ENCODE peak calls at places on chromosomes 6 and 20, in seven cellular contexts. M, J, K, P, H, I and T are unnamed samples.

GRCh38 chr6:142297996-142298753 is 3.6 kb upstream of the ADGRG6 start:
- DNase-seq in M (no peak), J (no peak), K (no peak), P (no peak), H (no peak), I (no peak), T (no peak)

GRCh38 chr20:11182715-11183114 is 508.9 kb upstream of the JAG1 start:
- DNase-seq in M (no peak), J (no peak), K (no peak), P (no peak), H (no peak), I (no peak), T (no peak)

GRCh38 chr6:38632490-38632889 is 7.2 kb downstream of the BTBD9 start:
- DNase-seq in M (no peak), J (no peak), K (no peak), P (no peak), H (no peak), I (no peak), T (no peak)

GRCh38 chr6:45378324-45378926 is 691 bp upstream of the SUPT3H start:
- DNase-seq in M (peak; percentile 12), J (no peak), K (peak; percentile 45), P (no peak), H (peak; percentile 59), I (no peak), T (peak; percentile 19)

GRCh38 chr6:23228439-23229024 is 659.2 kb downstream of the HDGFL1 start:
- DNase-seq in M (no peak), J (no peak), K (no peak), P (no peak), H (no peak), I (no peak), T (no peak)

GRCh38 chr6:37696220-37696840 is 1.4 kb downstream of the MDGA1 start:
- DNase-seq in M (no peak), J (peak; percentile 24), K (peak; percentile 57), P (peak; percentile 41), H (no peak), I (no peak), T (no peak)

GRCh38 chr20:3766832-3767433 is 620 bp downstream of the ADISSP start:
- DNase-seq in M (no peak), J (no peak), K (no peak), P (no peak), H (peak; percentile 66), I (no peak), T (no peak)

GRCh38 chr6:64672651-64673050 is 1034.4 kb downstream of the EYS start:
- DNase-seq in M (no peak), J (no peak), K (no peak), P (no peak), H (no peak), I (no peak), T (no peak)

GRCh38 chr6:55276745-55277627 is 50.3 kb upstream of the GFRAL start:
- DNase-seq in M (no peak), J (no peak), K (no peak), P (no peak), H (no peak), I (no peak), T (peak; percentile 36)

GRCh38 chr20:34437330-34437986 is 74.4 kb downstream of the ITCH start:
- DNase-seq in M (no peak), J (no peak), K (no peak), P (no peak), H (no peak), I (no peak), T (no peak)

GRCh38 chr20:25087186-25087929 is 5.4 kb upstream of the VSX1 start:
- DNase-seq in M (no peak), J (no peak), K (no peak), P (no peak), H (no peak), I (no peak), T (no peak)

GRCh38 chr20:35001596-35002362 is 46.1 kb downstream of the MYH7B start:
- DNase-seq in M (no peak), J (no peak), K (no peak), P (no peak), H (peak; percentile 48), I (no peak), T (no peak)

GRCh38 chr6:145721144-145721543 is 14.2 kb downstream of the EPM2A start:
- DNase-seq in M (no peak), J (no peak), K (no peak), P (no peak), H (no peak), I (no peak), T (no peak)

GRCh38 chr6:35599761-35600658 is 87.3 kb upstream of the TULP1 start:
- DNase-seq in M (no peak), J (no peak), K (no peak), P (no peak), H (no peak), I (no peak), T (no peak)